ENCODE peak calls at places on chromosomes 11 and 22, in five cellular contexts. One of them, this sample, is unnamed.

GRCh38 chr11:124085583-124085982 is 29.7 kb upstream of the VWA5A start:
- DNase-seq in stimulated activated CD8-positive, alpha-beta memory T cell treated with anti-CD3 and anti-CD28 coated beads, Interleukin-12 subunit alpha, Interleukin-12 subunit beta, amount 100 ng/mL, for 4 hours: no peak
- DNase-seq in neural progenitor cell: no peak
- DNase-seq in breast epithelium: no peak
- DNase-seq in Right ventricle myocardium inferior: no peak
- DNase-seq in this sample: no peak

GRCh38 chr22:48901324-48901723 is 926.3 kb downstream of the BRD1 start:
- DNase-seq in stimulated activated CD8-positive, alpha-beta memory T cell treated with anti-CD3 and anti-CD28 coated beads, Interleukin-12 subunit alpha, Interleukin-12 subunit beta, amount 100 ng/mL, for 4 hours: no peak
- DNase-seq in neural progenitor cell: no peak
- DNase-seq in breast epithelium: no peak
- DNase-seq in Right ventricle myocardium inferior: no peak
- DNase-seq in this sample: no peak

GRCh38 chr11:58561394-58562102 is 14.1 kb downstream of the LPXN start:
- DNase-seq in stimulated activated CD8-positive, alpha-beta memory T cell treated with anti-CD3 and anti-CD28 coated beads, Interleukin-12 subunit alpha, Interleukin-12 subunit beta, amount 100 ng/mL, for 4 hours: no peak
- DNase-seq in neural progenitor cell: peak
- DNase-seq in breast epithelium: no peak
- DNase-seq in Right ventricle myocardium inferior: no peak
- DNase-seq in this sample: no peak

GRCh38 chr22:21108379-21109115 is 62.8 kb downstream of the LRRC74B start:
- DNase-seq in stimulated activated CD8-positive, alpha-beta memory T cell treated with anti-CD3 and anti-CD28 coated beads, Interleukin-12 subunit alpha, Interleukin-12 subunit beta, amount 100 ng/mL, for 4 hours: no peak
- DNase-seq in neural progenitor cell: no peak
- DNase-seq in breast epithelium: no peak
- DNase-seq in Right ventricle myocardium inferior: no peak
- DNase-seq in this sample: no peak

GRCh38 chr22:23075525-23076216 is 5.4 kb downstream of the GNAZ start:
- DNase-seq in stimulated activated CD8-positive, alpha-beta memory T cell treated with anti-CD3 and anti-CD28 coated beads, Interleukin-12 subunit alpha, Interleukin-12 subunit beta, amount 100 ng/mL, for 4 hours: no peak
- DNase-seq in neural progenitor cell: no peak
- DNase-seq in breast epithelium: no peak
- DNase-seq in Right ventricle myocardium inferior: peak
- DNase-seq in this sample: no peak

GRCh38 chr11:113603277-113604059 is 102.6 kb downstream of the TMPRSS5 start:
- DNase-seq in stimulated activated CD8-positive, alpha-beta memory T cell treated with anti-CD3 and anti-CD28 coated beads, Interleukin-12 subunit alpha, Interleukin-12 subunit beta, amount 100 ng/mL, for 4 hours: no peak
- DNase-seq in neural progenitor cell: no peak
- DNase-seq in breast epithelium: no peak
- DNase-seq in Right ventricle myocardium inferior: peak
- DNase-seq in this sample: no peak

GRCh38 chr11:114111369-114112042 is 52.0 kb downstream of the ZBTB16 start:
- DNase-seq in stimulated activated CD8-positive, alpha-beta memory T cell treated with anti-CD3 and anti-CD28 coated beads, Interleukin-12 subunit alpha, Interleukin-12 subunit beta, amount 100 ng/mL, for 4 hours: no peak
- DNase-seq in neural progenitor cell: no peak
- DNase-seq in breast epithelium: no peak
- DNase-seq in Right ventricle myocardium inferior: no peak
- DNase-seq in this sample: no peak

GRCh38 chr11:63670738-63671321 is 346 bp downstream of the ATL3 start:
- DNase-seq in stimulated activated CD8-positive, alpha-beta memory T cell treated with anti-CD3 and anti-CD28 coated beads, Interleukin-12 subunit alpha, Interleukin-12 subunit beta, amount 100 ng/mL, for 4 hours: peak
- DNase-seq in neural progenitor cell: peak
- DNase-seq in breast epithelium: peak
- DNase-seq in Right ventricle myocardium inferior: peak
- DNase-seq in this sample: peak

GRCh38 chr11:118914178-118914918 is 11.4 kb downstream of the BCL9L start:
- DNase-seq in stimulated activated CD8-positive, alpha-beta memory T cell treated with anti-CD3 and anti-CD28 coated beads, Interleukin-12 subunit alpha, Interleukin-12 subunit beta, amount 100 ng/mL, for 4 hours: no peak
- DNase-seq in neural progenitor cell: peak
- DNase-seq in breast epithelium: peak
- DNase-seq in Right ventricle myocardium inferior: peak
- DNase-seq in this sample: peak

GRCh38 chr22:36640106-36640672 is 63.4 kb downstream of the CACNG2 start:
- DNase-seq in stimulated activated CD8-positive, alpha-beta memory T cell treated with anti-CD3 and anti-CD28 coated beads, Interleukin-12 subunit alpha, Interleukin-12 subunit beta, amount 100 ng/mL, for 4 hours: no peak
- DNase-seq in neural progenitor cell: peak
- DNase-seq in breast epithelium: no peak
- DNase-seq in Right ventricle myocardium inferior: no peak
- DNase-seq in this sample: no peak

GRCh38 chr22:20793386-20794131 is 19.6 kb downstream of the SERPIND1 start:
- DNase-seq in stimulated activated CD8-positive, alpha-beta memory T cell treated with anti-CD3 and anti-CD28 coated beads, Interleukin-12 subunit alpha, Interleukin-12 subunit beta, amount 100 ng/mL, for 4 hours: no peak
- DNase-seq in neural progenitor cell: no peak
- DNase-seq in breast epithelium: no peak
- DNase-seq in Right ventricle myocardium inferior: no peak
- DNase-seq in this sample: no peak

GRCh38 chr22:19574247-19574646 is 50.0 kb upstream of the CLDN5 start:
- DNase-seq in stimulated activated CD8-positive, alpha-beta memory T cell treated with anti-CD3 and anti-CD28 coated beads, Interleukin-12 subunit alpha, Interleukin-12 subunit beta, amount 100 ng/mL, for 4 hours: no peak
- DNase-seq in neural progenitor cell: no peak
- DNase-seq in breast epithelium: no peak
- DNase-seq in Right ventricle myocardium inferior: no peak
- DNase-seq in this sample: no peak

GRCh38 chr11:29272019-29272654 is 744.7 kb downstream of the KCNA4 start:
- DNase-seq in stimulated activated CD8-positive, alpha-beta memory T cell treated with anti-CD3 and anti-CD28 coated beads, Interleukin-12 subunit alpha, Interleukin-12 subunit beta, amount 100 ng/mL, for 4 hours: no peak
- DNase-seq in neural progenitor cell: no peak
- DNase-seq in breast epithelium: no peak
- DNase-seq in Right ventricle myocardium inferior: no peak
- DNase-seq in this sample: no peak

GRCh38 chr11:62689421-62690183 is at the start of gene LRRN4CL:
- DNase-seq in stimulated activated CD8-positive, alpha-beta memory T cell treated with anti-CD3 and anti-CD28 coated beads, Interleukin-12 subunit alpha, Interleukin-12 subunit beta, amount 100 ng/mL, for 4 hours: no peak
- DNase-seq in neural progenitor cell: no peak
- DNase-seq in breast epithelium: peak
- DNase-seq in Right ventricle myocardium inferior: peak
- DNase-seq in this sample: no peak

GRCh38 chr11:118012083-118012669 is 26.0 kb downstream of the IL10RA start:
- DNase-seq in stimulated activated CD8-positive, alpha-beta memory T cell treated with anti-CD3 and anti-CD28 coated beads, Interleukin-12 subunit alpha, Interleukin-12 subunit beta, amount 100 ng/mL, for 4 hours: no peak
- DNase-seq in neural progenitor cell: no peak
- DNase-seq in breast epithelium: no peak
- DNase-seq in Right ventricle myocardium inferior: no peak
- DNase-seq in this sample: no peak

This sample was measured in ELF-1.